ENCODE peak calls at places on chromosomes 4 and X, in nine cellular contexts. L is IMR-90; C is CD8-positive, alpha-beta T cell; S is pancreas; K is left ventricle myocardium inferior; H is PC-3; N is sigmoid colon; Q is body of pancreas; X is uterus. B is an unnamed sample.

GRCh38 chr4:46123872-46124755 is at the start of gene GABRG1:
- DNase-seq in X (no peak), L (no peak), K (no peak), Q (no peak), S (no peak), N (no peak), C (no peak), H (no peak), B (no peak)

GRCh38 chrX:107766470-107767140 is 9.0 kb downstream of the TSC22D3 start:
- DNase-seq in X (peak), N (peak), S (no peak), K (peak), Q (peak), H (peak), C (no peak), L (peak), B (no peak)

GRCh38 chr4:185318679-185319078 is 77.0 kb downstream of the LRP2BP start:
- DNase-seq in H (peak), C (no peak), X (no peak), Q (no peak), N (no peak), K (no peak), L (no peak), S (no peak), B (no peak)

GRCh38 chr4:110917835-110918234 is 295.0 kb upstream of the PITX2 start:
- DNase-seq in C (no peak), S (no peak), N (no peak), X (no peak), K (no peak), H (no peak), L (no peak), Q (no peak), B (no peak)

GRCh38 chrX:95332530-95332929 is 1352.1 kb upstream of the DIAPH2 start:
- DNase-seq in C (no peak), H (no peak), Q (no peak), X (no peak), L (no peak), S (no peak), K (no peak), N (no peak), B (no peak)

GRCh38 chr4:71187399-71188196 is 151.2 kb upstream of the SLC4A4 start:
- DNase-seq in S (peak), L (peak), N (peak), H (peak), X (no peak), K (peak), C (peak), Q (peak), B (peak)

GRCh38 chr4:179372242-179372641 is 1930.0 kb upstream of the AGA start:
- DNase-seq in L (no peak), N (no peak), H (no peak), C (no peak), Q (no peak), S (no peak), X (no peak), K (no peak), B (no peak)

GRCh38 chr4:86306816-86307215 is 53.0 kb downstream of the MAPK10 start:
- DNase-seq in N (no peak), H (peak), S (no peak), Q (no peak), X (no peak), L (peak), K (no peak), C (no peak), B (no peak)

GRCh38 chrX:42530027-42530426 is 247.9 kb downstream of the PPP1R2C start:
- DNase-seq in C (no peak), N (no peak), K (no peak), H (peak), S (no peak), X (no peak), Q (no peak), L (peak), B (no peak)

GRCh38 chr4:99885687-99886086 is 8.5 kb downstream of the LAMTOR3 start:
- DNase-seq in Q (no peak), N (no peak), K (no peak), X (no peak), C (no peak), S (no peak), L (no peak), H (no peak), B (no peak)

GRCh38 chr4:877502-877901 is 51.6 kb upstream of the CPLX1 start:
- DNase-seq in L (no peak), K (no peak), X (no peak), N (no peak), Q (no peak), S (no peak), C (no peak), H (no peak), B (no peak)

GRCh38 chr4:8641256-8641655 is 48.7 kb downstream of the CPZ start:
- DNase-seq in L (no peak), K (peak), N (peak), S (no peak), H (no peak), C (no peak), X (no peak), Q (no peak), B (no peak)

GRCh38 chrX:112834976-112835375 is 5.7 kb downstream of the AMOT start:
- DNase-seq in N (no peak), X (no peak), C (no peak), K (no peak), H (no peak), S (no peak), L (no peak), Q (no peak), B (no peak)

GRCh38 chrX:112837531-112837930 is 3.1 kb downstream of the AMOT start:
- DNase-seq in L (no peak), X (no peak), S (no peak), Q (no peak), N (no peak), C (no peak), H (no peak), K (no peak), B (no peak)

GRCh38 chrX:112832481-112833095 is 8.0 kb downstream of the AMOT start:
- DNase-seq in N (no peak), X (no peak), H (peak), Q (peak), L (peak), S (peak), C (no peak), K (no peak), B (no peak)

GRCh38 chrX:112830540-112830939 is 10.1 kb downstream of the AMOT start:
- DNase-seq in H (no peak), S (no peak), X (no peak), Q (no peak), N (no peak), K (no peak), L (no peak), C (no peak), B (no peak)

DNA sequence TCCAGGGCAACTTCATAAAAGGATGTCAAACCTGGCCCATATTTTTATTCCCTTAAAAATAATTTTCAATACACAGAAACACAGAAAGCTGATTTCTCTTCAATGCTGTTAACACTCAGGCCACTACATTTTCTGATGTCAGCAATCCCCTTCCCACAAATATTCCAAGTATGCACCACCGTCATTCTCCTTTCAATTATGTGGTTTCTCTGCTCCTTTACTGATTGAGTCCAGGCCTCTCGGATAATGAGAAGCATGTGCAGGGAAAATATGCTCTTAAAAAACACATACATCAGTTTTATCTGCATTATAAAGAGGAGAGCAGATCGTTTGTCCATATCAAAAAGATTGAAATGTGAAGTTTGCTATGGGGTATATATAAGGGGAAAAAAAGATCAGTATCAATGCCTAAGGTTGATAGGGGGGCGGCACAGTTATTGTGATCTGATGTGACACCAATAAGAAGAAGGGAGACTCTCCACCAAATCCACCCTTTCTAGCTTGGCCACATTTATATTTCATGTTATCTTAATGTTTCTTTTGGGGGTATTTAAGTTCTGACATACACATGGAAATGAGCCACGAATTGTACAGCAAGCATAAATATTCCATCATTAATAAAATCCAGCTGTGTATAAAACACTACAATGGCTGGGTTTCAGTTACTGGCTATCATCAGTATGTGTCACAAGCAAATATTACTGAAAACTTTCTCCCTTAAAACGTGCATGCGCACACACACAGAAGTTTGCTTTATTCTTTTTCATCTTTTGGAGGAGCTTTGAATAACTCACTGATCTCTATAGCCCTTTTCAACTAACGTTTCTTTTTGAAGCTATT is 6.4 kb downstream of the AMOT start:
- DNase-seq in K (no peak), X (no peak), C (no peak), L (peak), H (no peak), N (no peak), Q (no peak), S (no peak), B (no peak)
- H3K27ac ChIP-seq in K (no peak), X (no peak), C (no peak), L (peak), H (no peak), N (no peak), Q (peak), S (no peak), B (no peak)

DNA sequence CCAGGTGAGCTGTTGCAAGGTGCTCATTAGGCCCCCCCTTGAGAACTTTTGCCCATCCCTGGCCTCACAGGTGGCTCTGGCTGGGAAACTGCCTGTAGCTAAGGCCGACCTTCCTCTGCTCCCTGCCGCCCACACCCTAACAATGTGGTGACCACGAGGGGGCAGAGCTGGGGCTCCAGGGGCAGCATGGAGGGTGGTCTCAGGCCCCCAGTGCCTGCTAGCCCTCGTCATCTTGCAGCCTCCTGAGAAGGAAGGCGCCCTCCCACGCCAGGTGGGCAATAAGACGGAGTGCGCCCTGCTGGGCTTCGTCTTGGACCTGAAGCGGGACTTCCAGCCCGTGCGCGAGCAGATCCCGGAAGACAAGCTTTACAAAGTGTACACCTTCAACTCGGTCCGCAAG is 32.4 kb downstream of the ATP2B3 start:
- DNase-seq in K (no peak), L (no peak), H (no peak), C (no peak), N (no peak), Q (no peak), S (no peak), X (no peak), B (no peak)
- TF ChIP-seq CTCF in K (no peak), L (no peak), H (peak), C (no peak), N (no peak), Q (no peak), S (no peak), X (no peak), B (no peak)

GRCh38 chrX:10676239-10676971 is 56.0 kb upstream of the MID1 start:
- DNase-seq in S (no peak), N (no peak), X (no peak), L (no peak), Q (no peak), K (no peak), H (no peak), C (no peak), B (no peak)
- H3K4me3 ChIP-seq in S (no peak), N (no peak), X (no peak), L (no peak), Q (no peak), K (no peak), H (no peak), C (no peak), B (no peak)

DNA sequence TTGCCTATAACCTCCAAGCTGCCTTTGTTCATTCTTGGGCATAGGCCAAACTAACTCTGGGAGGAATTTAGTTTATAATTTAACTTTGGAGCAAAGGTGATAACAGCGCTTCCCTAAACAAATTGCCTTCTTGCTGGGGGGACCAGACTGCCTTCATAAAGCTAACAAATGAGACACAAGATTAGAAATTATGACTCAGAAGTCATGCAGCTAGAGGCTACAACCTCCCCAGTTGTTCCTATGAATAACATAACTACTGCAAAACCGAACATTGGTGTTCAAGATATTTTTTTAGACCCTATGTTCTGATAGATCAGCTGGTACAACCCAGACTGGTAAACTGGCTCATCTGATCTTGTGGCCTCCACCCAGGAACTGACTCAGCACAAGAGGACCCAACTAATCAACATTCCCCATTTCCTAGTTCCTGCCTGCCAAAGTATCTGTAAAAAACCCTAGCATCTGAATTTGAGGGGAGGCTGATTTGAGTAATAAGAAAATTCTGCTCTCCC is 22.0 kb upstream of the TMPRSS11B start:
- DNase-seq in K (no peak), N (no peak), S (no peak), L (peak), Q (no peak), C (no peak), H (peak), X (no peak), B (no peak)
- H3K27ac ChIP-seq in K (no peak), N (no peak), S (no peak), L (no peak), Q (no peak), C (no peak), H (no peak), X (no peak), B (no peak)

GRCh38 chr4:3010998-3011397 is 47.6 kb downstream of the GRK4 start:
- DNase-seq in C (no peak), L (peak), S (no peak), N (no peak), H (peak), Q (peak), X (peak), K (no peak), B (no peak)

GRCh38 chr4:3011456-3012220 is 48.3 kb downstream of the GRK4 start:
- DNase-seq in C (no peak), Q (no peak), N (no peak), L (no peak), H (no peak), K (no peak), X (no peak), S (no peak), B (no peak)

GRCh38 chr4:3007724-3008123 is 44.4 kb downstream of the GRK4 start:
- DNase-seq in L (no peak), S (no peak), K (no peak), C (no peak), N (no peak), X (no peak), H (no peak), Q (no peak), B (no peak)

GRCh38 chr4:3010577-3010976 is 47.2 kb downstream of the GRK4 start:
- DNase-seq in X (no peak), K (no peak), N (no peak), Q (no peak), C (no peak), L (no peak), H (peak), S (no peak), B (no peak)

DNA sequence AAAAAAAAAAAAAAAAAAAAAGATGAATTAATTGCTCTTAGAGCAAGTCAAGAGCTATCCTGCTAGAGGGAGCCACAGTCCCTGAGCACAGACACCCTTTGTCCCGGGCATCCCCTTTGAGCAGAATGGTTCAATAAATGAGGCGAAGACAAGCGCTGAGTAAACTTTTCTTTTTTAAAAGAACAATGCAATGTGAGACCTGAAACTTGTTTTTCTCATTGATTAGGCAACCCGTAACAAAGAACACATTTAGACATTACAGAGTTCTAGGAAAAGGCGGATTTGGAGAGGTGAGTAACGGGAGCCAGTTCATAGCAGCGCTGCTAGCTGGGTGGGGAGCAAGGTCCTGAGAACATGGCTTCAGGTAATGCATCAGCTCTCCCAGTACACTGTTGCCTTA is 46.1 kb downstream of the GRK4 start:
- DNase-seq in H (no peak), Q (peak), S (no peak), X (no peak), C (no peak), N (no peak), L (no peak), K (no peak), B (no peak)
- TF ChIP-seq CTCF in H (peak), Q (no peak), S (no peak), X (no peak), C (no peak), N (no peak), L (peak), K (no peak), B (no peak)

DNA sequence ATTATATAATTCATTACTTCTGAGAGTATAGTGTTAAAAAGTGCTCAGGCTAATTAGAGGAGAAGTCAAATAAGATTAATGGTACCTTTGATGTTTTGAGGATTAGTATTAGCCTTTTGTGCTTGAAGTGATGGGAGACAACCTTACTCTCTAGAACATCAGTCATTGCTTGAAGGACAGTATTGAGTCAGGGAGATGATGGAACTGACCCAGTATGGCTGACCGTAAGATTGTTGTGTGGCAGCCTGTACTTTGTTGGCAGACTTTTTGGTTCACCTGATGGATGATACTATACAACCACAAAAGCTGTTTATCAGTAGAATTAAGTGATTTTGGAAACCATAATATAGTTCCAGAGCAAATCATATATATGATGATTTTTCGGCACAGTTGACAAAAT is 9.9 kb downstream of the OGT start:
- DNase-seq in K (no peak), H (peak), C (no peak), L (no peak), N (no peak), S (no peak), Q (no peak), X (no peak), B (no peak)
- H3K4me3 ChIP-seq in K (no peak), H (peak), C (no peak), L (no peak), N (no peak), S (no peak), Q (no peak), X (no peak), B (no peak)

B was measured in right atrium auricular region.